ENCODE peak calls at places on chromosome 1, in four cellular contexts. S, Y, F and O are unnamed samples.

GRCh38 chr1:54302951-54303843 is 103.0 kb downstream of the SSBP3 start:
- DNase-seq in S (no peak), Y (no peak), F (no peak), O (no peak)

GRCh38 chr1:230917284-230918135 is 49.2 kb upstream of the C1orf198 start:
- DNase-seq in S (peak), Y (peak), F (peak), O (peak)

GRCh38 chr1:167301355-167301754 is 80.7 kb downstream of the POU2F1 start:
- DNase-seq in S (no peak), Y (no peak), F (no peak), O (no peak)

GRCh38 chr1:78607334-78607927 is 12.8 kb upstream of the IFI44L start:
- DNase-seq in S (no peak), Y (no peak), F (peak), O (no peak)

GRCh38 chr1:45340816-45341215 is 576 bp upstream of the MUTYH start:
- DNase-seq in S (no peak), Y (no peak), F (no peak), O (no peak)

GRCh38 chr1:92029241-92029922 is 403 bp upstream of the EPHX4 start:
- DNase-seq in S (no peak), Y (no peak), F (no peak), O (no peak)

GRCh38 chr1:61446531-61446991 is 278.4 kb downstream of the TM2D1 start:
- DNase-seq in S (no peak), Y (no peak), F (no peak), O (no peak)

GRCh38 chr1:181119076-181119989 is 30.8 kb downstream of the IER5 start:
- DNase-seq in S (no peak), Y (peak), F (no peak), O (no peak)

GRCh38 chr1:191993549-191993948 is 164.7 kb upstream of the RGS18 start:
- DNase-seq in S (no peak), Y (no peak), F (peak), O (no peak)

GRCh38 chr1:57353589-57353988 is 70.3 kb downstream of the DAB1 start:
- DNase-seq in S (no peak), Y (no peak), F (no peak), O (no peak)

GRCh38 chr1:11764519-11764918 is 2.5 kb downstream of the C1orf167 start:
- DNase-seq in S (no peak), Y (no peak), F (no peak), O (no peak)

GRCh38 chr1:59672851-59673574 is 141.7 kb upstream of the HOOK1 start:
- DNase-seq in S (no peak), Y (no peak), F (no peak), O (no peak)

GRCh38 chr1:204959374-204959773 is 83.6 kb upstream of the CNTN2 start:
- DNase-seq in S (no peak), Y (no peak), F (peak), O (no peak)